ENCODE peak calls at places on chromosomes 2 and 18, in nine cellular contexts. M is right cardiac atrium; A is CD4-positive, alpha-beta memory T cell; U is AG04450; P is kidney; F is GM12878; N is tibial nerve; Y is endodermal cell; Q is aorta. Z is an unnamed sample.
A peak's percentile ranks its signal among the peaks of the same experiment; 100 is the strongest.

GRCh38 chr18:27017901-27018500 is 152.5 kb upstream of the AQP4 start:
- DNase-seq in F (no peak), Q (no peak), M (no peak), U (no peak), Y (no peak), A (no peak), P (no peak), N (no peak), Z (no peak)

GRCh38 chr2:71674158-71674807 is 220.9 kb downstream of the DYSF start:
- DNase-seq in M (no peak), A (no peak), Q (no peak), P (peak; percentile 28), F (no peak), Y (peak; percentile 32), U (no peak), N (no peak), Z (no peak)

GRCh38 chr18:58572181-58572580 is 56.7 kb downstream of the ALPK2 start:
- DNase-seq in M (no peak), Y (no peak), P (no peak), F (no peak), Q (no peak), U (peak; percentile 98), N (no peak), A (no peak), Z (no peak)

GRCh38 chr2:169796441-169796840 is 2.2 kb upstream of the SSB start:
- DNase-seq in A (no peak), U (no peak), P (no peak), Y (no peak), N (no peak), M (no peak), Q (no peak), F (no peak), Z (no peak)

GRCh38 chr18:35618703-35619102 is 37.2 kb downstream of the GALNT1 start:
- DNase-seq in N (no peak), U (no peak), F (no peak), A (no peak), M (no peak), Q (no peak), P (no peak), Y (peak; percentile 53), Z (no peak)

GRCh38 chr2:179051250-179051649 is 1.3 kb upstream of the CCDC141 start:
- DNase-seq in N (no peak), Q (no peak), M (no peak), P (no peak), U (no peak), F (no peak), A (no peak), Y (peak; percentile 71), Z (no peak)

GRCh38 chr2:42651057-42651456 is 82.6 kb downstream of the MTA3 start:
- DNase-seq in N (no peak), Y (no peak), F (no peak), P (no peak), A (no peak), U (no peak), M (no peak), Q (no peak), Z (no peak)

GRCh38 chr2:236674238-236674637 is 104.6 kb downstream of the ACKR3 start:
- DNase-seq in U (no peak), M (no peak), A (no peak), N (no peak), P (peak; percentile 15), Q (no peak), Y (peak; percentile 27), F (no peak), Z (no peak)

GRCh38 chr18:44986933-44987332 is 306.2 kb downstream of the SETBP1 start:
- DNase-seq in M (no peak), Q (no peak), N (no peak), U (no peak), Y (no peak), P (no peak), F (no peak), A (no peak), Z (no peak)

GRCh38 chr2:239917128-239917956 is 107.8 kb downstream of the NDUFA10 start:
- DNase-seq in M (no peak), Y (peak; percentile 33), A (no peak), Q (no peak), P (peak; percentile 4), U (no peak), F (no peak), N (no peak), Z (no peak)

GRCh38 chr18:63422862-63423304 is 607 bp upstream of the VPS4B start:
- DNase-seq in M (no peak), Y (no peak), P (peak; percentile 85), N (peak; percentile 23), F (no peak), Q (no peak), U (no peak), A (no peak), Z (peak; percentile 79)

GRCh38 chr18:79394438-79395307 is 1.1 kb upstream of the NFATC1 start:
- DNase-seq in F (no peak), P (peak; percentile 82), A (peak; percentile 48), Q (peak; percentile 69), M (peak; percentile 78), N (peak; percentile 44), U (no peak), Y (peak; percentile 85), Z (peak; percentile 40)

GRCh38 chr2:239238381-239238780 is 162.4 kb downstream of the HDAC4 start:
- DNase-seq in U (no peak), M (peak; percentile 19), A (no peak), Q (no peak), Y (peak; percentile 37), P (no peak), F (no peak), N (no peak), Z (no peak)

GRCh38 chr18:27546991-27547390 is 361.9 kb upstream of the CHST9 start:
- DNase-seq in F (no peak), Y (no peak), Q (no peak), N (no peak), U (no peak), M (no peak), P (no peak), A (no peak), Z (no peak)

GRCh38 chr18:59311631-59312030 is 6.8 kb downstream of the CPLX4 start:
- DNase-seq in F (no peak), A (no peak), Q (no peak), P (no peak), N (no peak), U (no peak), M (no peak), Y (peak; percentile 75), Z (no peak)

GRCh38 chr2:109318150-109318948 is 189.3 kb downstream of the SH3RF3 start:
- DNase-seq in Y (no peak), U (peak; percentile 83), P (peak; percentile 94), F (no peak), N (peak; percentile 57), A (no peak), Q (peak; percentile 83), M (peak; percentile 94), Z (no peak)

GRCh38 chr18:33817096-33817495 is 239.1 kb downstream of the ASXL3 start:
- DNase-seq in U (no peak), Y (no peak), N (no peak), A (no peak), F (no peak), P (no peak), M (no peak), Q (no peak), Z (no peak)

GRCh38 chr2:222300725-222301295 is 2.0 kb upstream of the PAX3 start:
- DNase-seq in P (no peak), Q (no peak), Y (peak; percentile 79), N (no peak), A (no peak), U (no peak), F (no peak), M (peak; percentile 20), Z (no peak)

GRCh38 chr2:85733121-85733960 is 20.4 kb upstream of the ATOH8 start:
- DNase-seq in A (no peak), M (no peak), Y (no peak), P (no peak), U (no peak), Q (no peak), F (no peak), N (peak; percentile 74), Z (no peak)

GRCh38 chr2:85735691-85736090 is 18.1 kb upstream of the ATOH8 start:
- DNase-seq in F (no peak), N (no peak), Y (no peak), M (no peak), Q (no peak), P (no peak), A (no peak), U (no peak), Z (no peak)

GRCh38 chr2:85734942-85735608 is 18.7 kb upstream of the ATOH8 start:
- DNase-seq in Q (no peak), U (no peak), Y (no peak), N (no peak), P (no peak), M (no peak), A (no peak), F (no peak), Z (no peak)

GRCh38 chr2:85732467-85733120 is 21.2 kb upstream of the ATOH8 start:
- DNase-seq in Y (no peak), U (no peak), M (no peak), A (no peak), N (no peak), Q (no peak), F (no peak), P (no peak), Z (no peak)

GRCh38 chr2:85734015-85734414 is 19.8 kb upstream of the ATOH8 start:
- DNase-seq in Q (no peak), A (no peak), P (no peak), F (no peak), M (no peak), U (no peak), Y (no peak), N (no peak), Z (peak; percentile 34)
- H3K27ac ChIP-seq in Q (no peak overlapping the region), A (no peak overlapping the region), P (no peak overlapping the region), F (no peak overlapping the region), M (no peak overlapping the region), U (no peak overlapping the region), Y (no peak overlapping the region), N (no peak overlapping the region), Z (peak overlapping the region; percentile 67)

GRCh38 chr2:68411397-68412126 is 46.5 kb downstream of the PLEK start:
- DNase-seq in U (no peak), Q (no peak), M (no peak), N (no peak), F (peak; percentile 84), A (no peak), Y (no peak), P (no peak), Z (no peak)
- H3K27ac ChIP-seq in U (no peak overlapping the region), Q (no peak overlapping the region), M (no peak overlapping the region), N (no peak overlapping the region), F (peak overlapping the region; percentile 85), A (no peak overlapping the region), Y (no peak overlapping the region), P (no peak overlapping the region), Z (no peak overlapping the region)

DNA sequence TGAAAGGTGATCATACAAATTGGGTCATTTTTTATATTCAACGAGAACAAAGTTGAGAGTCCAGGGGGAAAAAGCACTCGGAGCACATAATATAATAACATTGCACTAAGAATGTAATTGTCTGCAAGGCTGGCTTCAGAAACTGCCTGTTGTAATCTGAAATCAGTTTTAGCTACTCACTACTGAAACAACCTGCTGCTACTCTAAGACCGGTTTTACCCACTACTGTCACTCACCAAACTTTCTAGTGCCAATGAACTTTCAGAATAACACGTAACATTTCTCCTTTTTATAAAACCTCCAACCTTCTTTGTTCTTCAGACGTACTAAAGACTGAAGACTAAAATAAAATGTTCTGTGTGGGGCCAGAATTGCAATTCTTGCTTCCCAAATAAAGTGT is 11.5 kb upstream of the CYB5A start:
- DNase-seq in N (no peak), A (no peak), M (no peak), U (no peak), Y (no peak), F (no peak), Q (no peak), P (no peak), Z (no peak)
- H3K27ac ChIP-seq in N (no peak overlapping the region), A (no peak overlapping the region), M (no peak overlapping the region), U (no peak overlapping the region), Y (no peak overlapping the region), F (no peak overlapping the region), Q (no peak overlapping the region), P (no peak overlapping the region), Z (no peak overlapping the region)

GRCh38 chr2:238096311-238097011 is 3.7 kb upstream of the ESPNL start:
- DNase-seq in Y (peak; percentile 71), A (no peak), P (peak; percentile 49), N (no peak), Q (peak; percentile 44), F (no peak), U (no peak), M (peak; percentile 51), Z (no peak)
- H3K27ac ChIP-seq in Y (no peak overlapping the region), A (no peak overlapping the region), P (no peak overlapping the region), N (no peak overlapping the region), Q (no peak overlapping the region), F (no peak overlapping the region), U (no peak overlapping the region), M (no peak overlapping the region), Z (no peak overlapping the region)

Z was measured in substantia nigra.